ENCODE peak calls at places on chromosomes 7 and 10, in five cellular contexts. One of them, this sample, is unnamed.

GRCh38 chr7:92448185-92448747 is 984 bp downstream of the GATAD1 start:
- DNase-seq in SK-N-SH: peak
- DNase-seq in GM12878: peak
- DNase-seq in HepG2: peak
- DNase-seq in K562: peak
- DNase-seq in this sample: peak

GRCh38 chr10:48790740-48791044 is 106.0 kb downstream of the WDFY4 start:
- DNase-seq in K562: no peak
- DNase-seq in GM12878: no peak
- DNase-seq in HepG2: no peak
- DNase-seq in SK-N-SH: no peak
- DNase-seq in this sample: no peak

GRCh38 chr10:125103466-125104377 is 56.6 kb downstream of the CTBP2 start:
- DNase-seq in K562: no peak
- DNase-seq in SK-N-SH: no peak
- DNase-seq in HepG2: no peak
- DNase-seq in GM12878: no peak
- DNase-seq in this sample: no peak

GRCh38 chr7:91784469-91784868 is 96.0 kb downstream of the MTERF1 start:
- DNase-seq in GM12878: no peak
- DNase-seq in K562: peak
- DNase-seq in HepG2: no peak
- DNase-seq in SK-N-SH: peak
- DNase-seq in this sample: peak

GRCh38 chr10:117163061-117163953 is 25.2 kb upstream of the VAX1 start:
- DNase-seq in SK-N-SH: peak
- DNase-seq in GM12878: no peak
- DNase-seq in K562: no peak
- DNase-seq in HepG2: no peak
- DNase-seq in this sample: no peak

GRCh38 chr7:519429-519973 is at the start of gene PDGFA:
- DNase-seq in HepG2: no peak
- DNase-seq in SK-N-SH: peak
- DNase-seq in K562: peak
- DNase-seq in GM12878: no peak
- DNase-seq in this sample: no peak

GRCh38 chr7:96479015-96479645 is 157.2 kb upstream of the SLC25A13 start:
- DNase-seq in HepG2: no peak
- DNase-seq in GM12878: no peak
- DNase-seq in SK-N-SH: no peak
- DNase-seq in K562: no peak
- DNase-seq in this sample: no peak

GRCh38 chr10:133156674-133157579 is 3.1 kb upstream of the KNDC1 start:
- DNase-seq in GM12878: no peak
- DNase-seq in K562: peak
- DNase-seq in SK-N-SH: peak
- DNase-seq in HepG2: no peak
- DNase-seq in this sample: no peak

GRCh38 chr7:130875265-130875741 is 141.3 kb upstream of the KLF14 start:
- DNase-seq in K562: peak
- DNase-seq in GM12878: no peak
- DNase-seq in HepG2: peak
- DNase-seq in SK-N-SH: peak
- DNase-seq in this sample: no peak

GRCh38 chr10:99443483-99443882 is 13.1 kb upstream of the GOT1 start:
- DNase-seq in HepG2: no peak
- DNase-seq in GM12878: no peak
- DNase-seq in K562: no peak
- DNase-seq in SK-N-SH: no peak
- DNase-seq in this sample: no peak

GRCh38 chr10:77073066-77073960 is 564.3 kb downstream of the KCNMA1 start:
- DNase-seq in HepG2: no peak
- DNase-seq in SK-N-SH: no peak
- DNase-seq in GM12878: no peak
- DNase-seq in K562: no peak
- DNase-seq in this sample: no peak

GRCh38 chr10:123227706-123228105 is 73.5 kb downstream of the BUB3 start:
- DNase-seq in GM12878: no peak
- DNase-seq in HepG2: peak
- DNase-seq in SK-N-SH: no peak
- DNase-seq in K562: no peak
- DNase-seq in this sample: no peak

GRCh38 chr7:151232272-151233110 is at the start of gene CHPF2:
- DNase-seq in SK-N-SH: peak
- DNase-seq in HepG2: peak
- DNase-seq in K562: peak
- DNase-seq in GM12878: peak
- DNase-seq in this sample: peak

GRCh38 chr7:130902755-130903357 is 168.8 kb upstream of the KLF14 start:
- DNase-seq in SK-N-SH: no peak
- DNase-seq in GM12878: no peak
- DNase-seq in K562: no peak
- DNase-seq in HepG2: no peak
- DNase-seq in this sample: no peak

GRCh38 chr7:85600425-85600824 is 413.6 kb upstream of the SEMA3D start:
- DNase-seq in GM12878: no peak
- DNase-seq in HepG2: no peak
- DNase-seq in K562: no peak
- DNase-seq in SK-N-SH: peak
- DNase-seq in this sample: no peak

GRCh38 chr7:7257899-7258692 is 75.8 kb downstream of the C1GALT1 start:
- DNase-seq in SK-N-SH: no peak
- DNase-seq in GM12878: peak
- DNase-seq in HepG2: no peak
- DNase-seq in K562: no peak
- DNase-seq in this sample: no peak

GRCh38 chr10:28532509-28533314 is at the start of gene WAC:
- DNase-seq in GM12878: peak
- DNase-seq in HepG2: peak
- DNase-seq in SK-N-SH: peak
- DNase-seq in K562: peak
- DNase-seq in this sample: peak

GRCh38 chr10:22816298-22816653 is 101.9 kb upstream of the PIP4K2A start:
- DNase-seq in HepG2: no peak
- DNase-seq in GM12878: no peak
- DNase-seq in K562: no peak
- DNase-seq in SK-N-SH: no peak
- DNase-seq in this sample: peak

GRCh38 chr7:66682350-66683093 is 53.8 kb downstream of the KCTD7 start:
- DNase-seq in HepG2: no peak
- DNase-seq in K562: no peak
- DNase-seq in GM12878: no peak
- DNase-seq in SK-N-SH: peak
- DNase-seq in this sample: no peak

GRCh38 chr10:102389894-102390293 is 5.6 kb upstream of the NFKB2 start:
- DNase-seq in K562: peak
- DNase-seq in HepG2: no peak
- DNase-seq in GM12878: no peak
- DNase-seq in SK-N-SH: no peak
- DNase-seq in this sample: no peak

GRCh38 chr7:105612806-105613205 is 31.5 kb upstream of the EFCAB10 start:
- DNase-seq in GM12878: no peak
- DNase-seq in SK-N-SH: no peak
- DNase-seq in K562: no peak
- DNase-seq in HepG2: no peak
- DNase-seq in this sample: no peak

GRCh38 chr7:1781369-1781768 is 111.3 kb downstream of the ELFN1 start:
- DNase-seq in HepG2: no peak
- DNase-seq in SK-N-SH: no peak
- DNase-seq in K562: no peak
- DNase-seq in GM12878: no peak
- DNase-seq in this sample: no peak

GRCh38 chr10:96496281-96496925 is 17.3 kb downstream of the TLL2 start:
- DNase-seq in GM12878: no peak
- DNase-seq in SK-N-SH: no peak
- DNase-seq in K562: no peak
- DNase-seq in HepG2: no peak
- DNase-seq in this sample: no peak

GRCh38 chr10:75876710-75877109 is 445.3 kb downstream of the LRMDA start:
- DNase-seq in GM12878: no peak
- DNase-seq in SK-N-SH: no peak
- DNase-seq in HepG2: no peak
- DNase-seq in K562: no peak
- DNase-seq in this sample: no peak

GRCh38 chr7:10802011-10802410 is 171.7 kb upstream of the PHF14 start:
- DNase-seq in K562: no peak
- DNase-seq in HepG2: no peak
- DNase-seq in GM12878: no peak
- DNase-seq in SK-N-SH: no peak
- DNase-seq in this sample: no peak

GRCh38 chr10:49569031-49569765 is 30.3 kb upstream of the ERCC6 start:
- DNase-seq in SK-N-SH: no peak
- DNase-seq in GM12878: no peak
- DNase-seq in HepG2: no peak
- DNase-seq in K562: no peak
- DNase-seq in this sample: no peak

GRCh38 chr10:120983721-120984120 is 132.6 kb downstream of the WDR11 start:
- DNase-seq in SK-N-SH: no peak
- DNase-seq in HepG2: no peak
- DNase-seq in K562: no peak
- DNase-seq in GM12878: no peak
- DNase-seq in this sample: no peak
- H3K4me2 ChIP-seq in SK-N-SH: no peak
- H3K4me2 ChIP-seq in HepG2: no peak
- H3K4me2 ChIP-seq in K562: no peak
- H3K4me2 ChIP-seq in GM12878: no peak
- H3K4me2 ChIP-seq in this sample: no peak

GRCh38 chr7:45269192-45269591 is 111.6 kb downstream of the RAMP3 start:
- DNase-seq in GM12878: no peak
- DNase-seq in HepG2: no peak
- DNase-seq in SK-N-SH: no peak
- DNase-seq in K562: no peak
- DNase-seq in this sample: no peak

GRCh38 chr7:45268013-45268412 is 110.4 kb downstream of the RAMP3 start:
- DNase-seq in SK-N-SH: no peak
- DNase-seq in HepG2: no peak
- DNase-seq in K562: no peak
- DNase-seq in GM12878: no peak
- DNase-seq in this sample: no peak

GRCh38 chr7:45267262-45267661 is 109.7 kb downstream of the RAMP3 start:
- DNase-seq in GM12878: no peak
- DNase-seq in SK-N-SH: no peak
- DNase-seq in K562: no peak
- DNase-seq in HepG2: no peak
- DNase-seq in this sample: no peak
- TF ChIP-seq REST in GM12878: no peak
- TF ChIP-seq REST in SK-N-SH: peak
- TF ChIP-seq REST in K562: no peak
- TF ChIP-seq REST in HepG2: peak
- TF ChIP-seq REST in this sample: peak

GRCh38 chr7:136528329-136528728 is 340.1 kb upstream of the CHRM2 start:
- DNase-seq in GM12878: no peak
- DNase-seq in HepG2: no peak
- DNase-seq in K562: no peak
- DNase-seq in SK-N-SH: no peak
- DNase-seq in this sample: no peak
- TF ChIP-seq JUND in GM12878: no peak
- TF ChIP-seq JUND in HepG2: no peak
- TF ChIP-seq JUND in K562: no peak
- TF ChIP-seq JUND in SK-N-SH: no peak
- TF ChIP-seq JUND in this sample: no peak

GRCh38 chr10:78292250-78292986 is 258.8 kb downstream of the RPS24 start:
- DNase-seq in HepG2: no peak
- DNase-seq in SK-N-SH: no peak
- DNase-seq in K562: no peak
- DNase-seq in GM12878: no peak
- DNase-seq in this sample: no peak
- H3K4me2 ChIP-seq in HepG2: no peak
- H3K4me2 ChIP-seq in SK-N-SH: no peak
- H3K4me2 ChIP-seq in K562: no peak
- H3K4me2 ChIP-seq in GM12878: no peak
- H3K4me2 ChIP-seq in this sample: no peak

GRCh38 chr7:20329389-20330175 is 1.1 kb upstream of the ITGB8 start:
- DNase-seq in HepG2: peak
- DNase-seq in K562: peak
- DNase-seq in GM12878: peak
- DNase-seq in SK-N-SH: peak
- DNase-seq in this sample: peak

GRCh38 chr7:20328692-20329091 is 2.0 kb upstream of the ITGB8 start:
- DNase-seq in HepG2: no peak
- DNase-seq in SK-N-SH: no peak
- DNase-seq in GM12878: no peak
- DNase-seq in K562: no peak
- DNase-seq in this sample: no peak

GRCh38 chr7:20330176-20330796 is 414 bp upstream of the ITGB8 start:
- DNase-seq in K562: peak
- DNase-seq in HepG2: peak
- DNase-seq in SK-N-SH: peak
- DNase-seq in GM12878: no peak
- DNase-seq in this sample: no peak

GRCh38 chr7:20328027-20328426 is 2.7 kb upstream of the ITGB8 start:
- DNase-seq in SK-N-SH: no peak
- DNase-seq in HepG2: no peak
- DNase-seq in GM12878: no peak
- DNase-seq in K562: no peak
- DNase-seq in this sample: no peak

DNA sequence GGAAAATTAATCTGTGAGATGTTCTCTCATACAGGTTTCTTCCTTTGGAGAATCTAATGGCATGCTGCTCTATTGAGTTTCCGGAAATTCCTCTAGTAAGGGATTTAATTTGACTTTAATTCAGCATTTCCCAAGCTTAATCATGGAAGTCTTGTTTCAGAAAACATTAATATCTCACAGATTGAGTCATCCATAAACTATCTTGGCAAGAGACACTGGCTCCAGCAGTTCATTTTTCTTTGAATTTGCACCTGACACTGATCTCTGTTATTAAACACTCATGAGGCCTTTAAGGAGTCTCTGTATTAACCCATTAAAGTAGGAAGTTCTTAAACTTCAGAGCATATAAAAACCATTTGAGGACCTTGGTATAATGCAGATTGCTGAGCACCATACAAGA is 3.7 kb upstream of the ITGB8 start:
- DNase-seq in GM12878: no peak
- DNase-seq in SK-N-SH: no peak
- DNase-seq in HepG2: no peak
- DNase-seq in K562: no peak
- DNase-seq in this sample: no peak
- TF ChIP-seq REST in GM12878: no peak
- TF ChIP-seq REST in SK-N-SH: no peak
- TF ChIP-seq REST in HepG2: no peak
- TF ChIP-seq REST in K562: no peak
- TF ChIP-seq REST in this sample: no peak